ENCODE peak calls at places on chromosomes 2 and 18, in five cellular contexts. P, R, Z, Y and N are unnamed samples.

GRCh38 chr2:228771306-228771705 is 499.8 kb downstream of the PID1 start:
- DNase-seq in P (no peak), R (no peak), Z (no peak), Y (peak; percentile 20), N (no peak)

GRCh38 chr2:88873620-88874019 is 182.1 kb downstream of the RPIA start:
- DNase-seq in P (no peak), R (no peak), Z (no peak), Y (no peak), N (no peak)

GRCh38 chr2:55115795-55116597 is 65.7 kb upstream of the RTN4 start:
- DNase-seq in P (no peak), R (no peak), Z (no peak), Y (no peak), N (peak; percentile 65)

GRCh38 chr2:237603718-237604362 is 13.3 kb upstream of the RAB17 start:
- DNase-seq in P (no peak), R (no peak), Z (no peak), Y (no peak), N (peak; percentile 26)

GRCh38 chr2:159867557-159868330 is 69.7 kb upstream of the CD302 start:
- DNase-seq in P (no peak), R (no peak), Z (no peak), Y (no peak), N (no peak)

GRCh38 chr2:42089340-42089925 is 41.6 kb downstream of the PKDCC start:
- DNase-seq in P (peak; percentile 17), R (peak; percentile 58), Z (no peak), Y (peak; percentile 88), N (peak; percentile 50)

GRCh38 chr2:20622296-20622686 is 28.6 kb downstream of the HS1BP3 start:
- DNase-seq in P (no peak), R (no peak), Z (no peak), Y (peak; percentile 20), N (no peak)

GRCh38 chr2:44833123-44834069 is 108.1 kb upstream of the SIX3 start:
- DNase-seq in P (no peak), R (no peak), Z (no peak), Y (no peak), N (no peak)

GRCh38 chr18:49648326-49648725 is 86.5 kb downstream of the LIPG start:
- DNase-seq in P (no peak), R (no peak), Z (no peak), Y (peak; percentile 40), N (no peak)

GRCh38 chr2:43220982-43221659 is 5.3 kb downstream of the ZFP36L2 start:
- DNase-seq in P (no peak), R (no peak), Z (no peak), Y (peak; percentile 81), N (peak; percentile 66)

GRCh38 chr2:217734999-217735398 is 267.8 kb downstream of the TNS1 start:
- DNase-seq in P (no peak), R (no peak), Z (no peak), Y (no peak), N (no peak)

GRCh38 chr2:2325538-2325937 is 5.5 kb downstream of the MYT1L start:
- DNase-seq in P (no peak), R (no peak), Z (peak; percentile 35), Y (no peak), N (no peak)

GRCh38 chr2:104163611-104164157 is 690.2 kb upstream of the POU3F3 start:
- DNase-seq in P (no peak), R (no peak), Z (no peak), Y (no peak), N (no peak)

GRCh38 chr2:28753043-28753683 is 1.5 kb downstream of the PPP1CB start:
- DNase-seq in P (no peak), R (no peak), Z (peak; percentile 37), Y (peak; percentile 44), N (no peak)

GRCh38 chr2:109143214-109144187 is 14.5 kb downstream of the SH3RF3 start:
- DNase-seq in P (no peak), R (peak; percentile 56), Z (no peak), Y (no peak), N (no peak)

GRCh38 chr2:225282858-225283693 is 116.4 kb upstream of the NYAP2 start:
- DNase-seq in P (no peak), R (peak; percentile 8), Z (peak; percentile 45), Y (no peak), N (peak; percentile 14)

GRCh38 chr2:44360749-44361329 is 455 bp downstream of the PREPL start:
- DNase-seq in P (no peak), R (no peak), Z (no peak), Y (no peak), N (no peak)

GRCh38 chr2:12587729-12588522 is 128.8 kb upstream of the TRIB2 start:
- DNase-seq in P (no peak), R (no peak), Z (no peak), Y (no peak), N (peak; percentile 86)

GRCh38 chr2:177396630-177397460 is 4.3 kb downstream of the AGPS start:
- DNase-seq in P (no peak), R (no peak), Z (no peak), Y (no peak), N (no peak)

GRCh38 chr2:170113168-170113567 is 64.8 kb upstream of the MYO3B start:
- DNase-seq in P (no peak), R (no peak), Z (no peak), Y (no peak), N (no peak)

GRCh38 chr2:65456074-65456473 is 23.7 kb upstream of the SPRED2 start:
- DNase-seq in P (no peak), R (no peak), Z (no peak), Y (no peak), N (no peak)

GRCh38 chr2:77642339-77642738 is 120.2 kb upstream of the LRRTM4 start:
- DNase-seq in P (no peak), R (no peak), Z (no peak), Y (no peak), N (no peak)

GRCh38 chr2:27049422-27050280 is 1.8 kb upstream of the AGBL5 start:
- DNase-seq in P (no peak), R (peak; percentile 57), Z (peak; percentile 9), Y (peak; percentile 63), N (no peak)

GRCh38 chr2:42934568-42935258 is 142.3 kb upstream of the HAAO start:
- DNase-seq in P (no peak), R (no peak), Z (no peak), Y (no peak), N (no peak)

GRCh38 chr18:49572935-49573334 is 11.1 kb downstream of the LIPG start:
- DNase-seq in P (no peak), R (no peak), Z (no peak), Y (no peak), N (no peak)

GRCh38 chr2:150663143-150663542 is 175.7 kb upstream of the RND3 start:
- DNase-seq in P (no peak), R (no peak), Z (no peak), Y (no peak), N (no peak)

GRCh38 chr2:153005051-153005450 is 286.6 kb downstream of the ARL6IP6 start:
- DNase-seq in P (no peak), R (no peak), Z (no peak), Y (no peak), N (no peak)

GRCh38 chr2:5391361-5391760 is 300.8 kb upstream of the SOX11 start:
- DNase-seq in P (no peak), R (no peak), Z (no peak), Y (peak; percentile 81), N (no peak)

GRCh38 chr2:20164734-20165242 is 60.1 kb downstream of the SDC1 start:
- DNase-seq in P (no peak), R (no peak), Z (no peak), Y (no peak), N (no peak)

GRCh38 chr18:66752733-66753132 is 148.8 kb upstream of the CDH19 start:
- DNase-seq in P (no peak), R (no peak), Z (no peak), Y (no peak), N (no peak)

GRCh38 chr18:44783371-44783770 is 102.7 kb downstream of the SETBP1 start:
- DNase-seq in P (no peak), R (no peak), Z (no peak), Y (no peak), N (no peak)

GRCh38 chr2:127153691-127154158 is 46.8 kb upstream of the BIN1 start:
- DNase-seq in P (no peak), R (no peak), Z (no peak), Y (no peak), N (no peak)

GRCh38 chr2:233817305-233817980 is 36.9 kb downstream of the HJURP start:
- DNase-seq in P (no peak), R (no peak), Z (no peak), Y (no peak), N (no peak)

GRCh38 chr2:151638188-151638933 is 95.9 kb downstream of the NEB start:
- DNase-seq in P (no peak), R (no peak), Z (no peak), Y (no peak), N (peak; percentile 15)

GRCh38 chr2:236352761-236353593 is 88.8 kb upstream of the ASB18 start:
- DNase-seq in P (no peak), R (peak; percentile 5), Z (no peak), Y (no peak), N (no peak)